ENCODE peak calls at places on chromosomes 11 and 22, in four cellular contexts. P, Z, B and U are unnamed samples.

GRCh38 chr11:68670208-68670992 is 13.9 kb upstream of the GAL start:
- DNase-seq in B (no peak), P (no peak), Z (peak), U (no peak)

GRCh38 chr11:128365044-128365443 is 222.3 kb downstream of the ETS1 start:
- DNase-seq in B (no peak), Z (no peak), P (no peak), U (no peak)

GRCh38 chr22:36303874-36304273 is 50.9 kb downstream of the APOL1 start:
- DNase-seq in P (peak), Z (no peak), B (no peak), U (no peak)

GRCh38 chr22:42825796-42826195 is 31.3 kb downstream of the ARFGAP3 start:
- DNase-seq in B (no peak), P (no peak), Z (no peak), U (no peak)

GRCh38 chr11:102936864-102937509 is 18.5 kb downstream of the MMP13 start:
- DNase-seq in B (no peak), Z (no peak), P (no peak), U (no peak)

GRCh38 chr11:35277827-35278226 is 138.9 kb downstream of the CD44 start:
- DNase-seq in Z (no peak), B (no peak), P (no peak), U (no peak)

GRCh38 chr11:91731051-91731450 is 493.6 kb upstream of the FAT3 start:
- DNase-seq in B (no peak), P (no peak), Z (no peak), U (no peak)

GRCh38 chr22:32613773-32614172 is 139.2 kb downstream of the FBXO7 start:
- DNase-seq in Z (no peak), P (no peak), B (no peak), U (no peak)

GRCh38 chr11:2694495-2694894 is 5.3 kb downstream of the KCNQ1OT1 start:
- DNase-seq in B (peak), Z (no peak), P (no peak), U (no peak)

GRCh38 chr11:119056397-119056999 is 507 bp downstream of the HYOU1 start:
- DNase-seq in Z (peak), B (peak), P (peak), U (peak)

GRCh38 chr11:119054418-119054817 is 2.6 kb downstream of the HYOU1 start:
- DNase-seq in Z (no peak), P (no peak), B (no peak), U (no peak)

GRCh38 chr11:119052163-119052814 is 4.7 kb downstream of the HYOU1 start:
- DNase-seq in B (no peak), P (no peak), Z (no peak), U (no peak)

GRCh38 chr11:119057000-119057769 is at the start of gene HYOU1:
- DNase-seq in P (peak), Z (peak), B (peak), U (peak)

GRCh38 chr11:119055901-119056300 is 1.1 kb downstream of the HYOU1 start:
- DNase-seq in Z (no peak), P (no peak), B (no peak), U (no peak)
- H3K27ac ChIP-seq in Z (no peak), P (peak), B (no peak), U (peak)

GRCh38 chr11:76671626-76672309 is 1.2 kb upstream of the LRRC32 start:
- DNase-seq in P (no peak), B (no peak), Z (peak), U (no peak)
- H3K27ac ChIP-seq in P (peak), B (peak), Z (peak), U (peak)

GRCh38 chr11:134074346-134074745 is 5.5 kb downstream of the JAM3 start:
- DNase-seq in Z (no peak), B (no peak), P (no peak), U (no peak)

GRCh38 chr11:134074766-134075165 is 5.9 kb downstream of the JAM3 start:
- DNase-seq in Z (no peak), B (no peak), P (no peak), U (no peak)

DNA sequence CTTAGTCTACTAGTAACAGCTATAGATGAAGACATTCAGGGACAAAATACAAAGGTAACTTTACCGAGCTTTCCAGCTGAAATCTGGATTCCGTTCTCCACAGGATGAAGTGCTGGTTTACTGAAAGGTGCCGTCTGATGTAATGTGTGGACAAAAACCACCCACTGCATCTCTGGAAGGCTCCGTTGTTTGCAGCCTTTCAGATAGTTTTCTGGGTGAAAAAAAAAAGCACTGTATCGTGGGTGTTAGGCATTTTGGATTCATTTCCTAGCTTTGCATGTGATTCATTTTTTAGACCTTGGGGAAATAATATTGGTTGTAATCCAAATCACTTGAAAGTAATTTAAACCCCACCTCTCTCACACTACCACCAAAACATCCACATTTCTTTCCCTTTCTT is 10.4 kb downstream of the JAM3 start:
- DNase-seq in Z (no peak), P (no peak), B (no peak), U (no peak)
- H3K27ac ChIP-seq in Z (no peak), P (no peak), B (no peak), U (no peak)

DNA sequence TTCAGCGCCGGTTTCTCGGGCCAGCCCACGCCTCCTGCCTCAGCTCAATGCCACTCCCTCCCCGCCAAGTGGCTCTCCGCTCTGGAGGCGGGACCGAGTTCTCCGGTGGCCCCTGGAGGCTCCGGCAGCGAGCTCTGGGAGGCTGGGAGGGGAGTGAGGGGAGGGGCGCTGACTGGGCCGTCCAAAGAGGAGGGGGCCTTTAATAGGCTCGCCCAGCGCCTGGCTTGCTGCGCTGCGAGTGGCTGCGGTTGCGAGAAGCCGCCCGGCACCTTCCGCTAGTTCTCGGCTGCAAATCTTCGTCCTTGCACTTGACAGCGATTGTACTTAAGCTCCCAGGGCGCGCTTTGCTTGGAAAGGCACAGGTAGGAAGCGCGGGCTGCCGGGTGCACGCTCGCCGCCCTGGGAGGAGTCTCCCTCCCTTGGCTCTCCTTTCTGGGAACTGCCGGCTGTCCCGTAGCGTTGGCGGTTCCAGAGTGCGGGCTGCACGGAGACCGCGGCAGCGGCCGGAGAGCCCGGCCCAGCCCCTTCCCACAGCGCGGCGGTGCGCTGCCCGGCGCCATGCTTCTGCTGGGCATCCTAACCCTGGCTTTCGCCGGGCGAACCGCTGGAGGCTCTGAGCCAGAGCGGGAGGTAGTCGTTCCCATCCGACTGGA is at the start of gene ADAMTS15:
- DNase-seq in B (peak), Z (peak), P (peak), U (peak)
- H3K27ac ChIP-seq in B (peak), Z (peak), P (peak), U (peak)